ENCODE peak calls at places on chromosome 19, in four cellular contexts. One of them, this sample, is unnamed.

GRCh38 chr19:16285769-16286564 is 38.7 kb upstream of the KLF2 start:
- DNase-seq in NCI-H82: no peak
- DNase-seq in SW480: no peak
- DNase-seq in left ventricle myocardium superior: peak
- DNase-seq in this sample: no peak

GRCh38 chr19:41937525-41937924 is 9.3 kb upstream of the ERFL start:
- DNase-seq in NCI-H82: peak
- DNase-seq in SW480: no peak
- DNase-seq in left ventricle myocardium superior: no peak
- DNase-seq in this sample: no peak

GRCh38 chr19:55838251-55838650 is 1.9 kb downstream of the NLRP4 start:
- DNase-seq in NCI-H82: no peak
- DNase-seq in SW480: peak
- DNase-seq in left ventricle myocardium superior: no peak
- DNase-seq in this sample: no peak

GRCh38 chr19:39046037-39046821 is 13.9 kb upstream of the FBXO27 start:
- DNase-seq in NCI-H82: peak
- DNase-seq in SW480: peak
- DNase-seq in left ventricle myocardium superior: no peak
- DNase-seq in this sample: peak

GRCh38 chr19:860481-861098 is 1.1 kb downstream of the CFD start:
- DNase-seq in NCI-H82: peak
- DNase-seq in SW480: peak
- DNase-seq in left ventricle myocardium superior: peak
- DNase-seq in this sample: peak

GRCh38 chr19:648305-648704 is 8.6 kb downstream of the FGF22 start:
- DNase-seq in NCI-H82: no peak
- DNase-seq in SW480: no peak
- DNase-seq in left ventricle myocardium superior: no peak
- DNase-seq in this sample: no peak

GRCh38 chr19:35433448-35433847 is 14.6 kb upstream of the FFAR2 start:
- DNase-seq in NCI-H82: no peak
- DNase-seq in SW480: no peak
- DNase-seq in left ventricle myocardium superior: no peak
- DNase-seq in this sample: no peak

GRCh38 chr19:54341295-54341694 is 2.3 kb upstream of the LILRA4 start:
- DNase-seq in NCI-H82: no peak
- DNase-seq in SW480: no peak
- DNase-seq in left ventricle myocardium superior: no peak
- DNase-seq in this sample: no peak

GRCh38 chr19:55047951-55048350 is 9.9 kb upstream of the GP6 start:
- DNase-seq in NCI-H82: no peak
- DNase-seq in SW480: no peak
- DNase-seq in left ventricle myocardium superior: no peak
- DNase-seq in this sample: no peak

GRCh38 chr19:7149956-7150705 is 80.6 kb downstream of the ZNF557 start:
- DNase-seq in NCI-H82: no peak
- DNase-seq in SW480: no peak
- DNase-seq in left ventricle myocardium superior: no peak
- DNase-seq in this sample: no peak

This sample was measured in mesendoderm.